ENCODE peak calls at places on chromosomes 4 and X, in four cellular contexts. O is left lung, W is transverse colon, K is mammary epithelial cell. P is an unnamed sample. For H3K4me1, the result is how much of the 10 kb centered on the place peaks cover.

GRCh38 chr4:74661427-74662171 is 132.7 kb downstream of the BTC start:
- DNase-seq in O (no peak), W (no peak), K (peak), P (peak)

GRCh38 chrX:29662759-29663503 is 552.4 kb upstream of the MAGEB2 start:
- DNase-seq in O (no peak), W (no peak), K (peak), P (peak)

GRCh38 chrX:115616943-115617563 is 56.1 kb downstream of the PLS3 start:
- DNase-seq in O (no peak), W (no peak), K (peak), P (peak)

GRCh38 chr4:125520258-125520990 is 205.7 kb downstream of the FAT4 start:
- DNase-seq in O (no peak), W (no peak), K (no peak), P (no peak)

GRCh38 chrX:69493193-69493592 is 10.9 kb upstream of the NALF2 start:
- DNase-seq in O (no peak), W (peak), K (peak), P (no peak)

GRCh38 chr4:40662962-40663604 is 33.4 kb upstream of the RBM47 start:
- DNase-seq in O (peak), W (no peak), K (peak), P (peak)

GRCh38 chrX:52265713-52266112 is 81.0 kb downstream of the MAGED4 start:
- DNase-seq in O (no peak), W (no peak), K (no peak), P (no peak)

GRCh38 chr4:52621567-52621966 is 37.5 kb downstream of the USP46 start:
- DNase-seq in O (no peak), W (no peak), K (no peak), P (no peak)

GRCh38 chrX:153687121-153688039 is at the start of gene SLC6A8:
- DNase-seq in O (peak), W (peak), K (peak), P (no peak)

GRCh38 chr4:158094413-158095110 is 78.3 kb downstream of the GASK1B start:
- DNase-seq in O (no peak), W (no peak), K (peak), P (peak)

GRCh38 chrX:107360788-107361360 is 88.6 kb upstream of the FRMPD3 start:
- DNase-seq in O (no peak), W (no peak), K (no peak), P (no peak)

GRCh38 chrX:39983715-39984114 is 114.0 kb downstream of the BCOR start:
- DNase-seq in O (no peak), W (no peak), K (peak), P (peak)

GRCh38 chrX:10110316-10110932 is 46.4 kb upstream of the CLCN4 start:
- DNase-seq in O (no peak), W (no peak), K (no peak), P (no peak)

GRCh38 chrX:123830309-123830708 is 29.5 kb upstream of the XIAP start:
- DNase-seq in O (peak), W (peak), K (peak), P (peak)

GRCh38 chrX:38804481-38805293 is 3.4 kb downstream of the MID1IP1 start:
- DNase-seq in O (peak), W (peak), K (peak), P (peak)

GRCh38 chr4:1031956-1032795 is 20.8 kb downstream of the FGFRL1 start:
- DNase-seq in O (no peak), W (no peak), K (no peak), P (no peak)
- H3K4me1 ChIP-seq in O (under half), W (under half), K (under half), P (under half)

GRCh38 chr4:186702940-186703339 is 20.7 kb downstream of the FAT1 start:
- DNase-seq in O (no peak), W (no peak), K (no peak), P (no peak)

GRCh38 chr4:186701788-186702187 is 21.9 kb downstream of the FAT1 start:
- DNase-seq in O (no peak), W (no peak), K (no peak), P (no peak)

GRCh38 chr4:186702297-186702696 is 21.4 kb downstream of the FAT1 start:
- DNase-seq in O (no peak), W (no peak), K (no peak), P (no peak)

GRCh38 chr4:186704059-186704458 is 19.6 kb downstream of the FAT1 start:
- DNase-seq in O (no peak), W (no peak), K (no peak), P (no peak)

GRCh38 chr4:186703510-186703909 is 20.1 kb downstream of the FAT1 start:
- DNase-seq in O (no peak), W (no peak), K (no peak), P (no peak)
- H3K4me1 ChIP-seq in O (under half), W (half or more), K (under half), P (under half)

DNA sequence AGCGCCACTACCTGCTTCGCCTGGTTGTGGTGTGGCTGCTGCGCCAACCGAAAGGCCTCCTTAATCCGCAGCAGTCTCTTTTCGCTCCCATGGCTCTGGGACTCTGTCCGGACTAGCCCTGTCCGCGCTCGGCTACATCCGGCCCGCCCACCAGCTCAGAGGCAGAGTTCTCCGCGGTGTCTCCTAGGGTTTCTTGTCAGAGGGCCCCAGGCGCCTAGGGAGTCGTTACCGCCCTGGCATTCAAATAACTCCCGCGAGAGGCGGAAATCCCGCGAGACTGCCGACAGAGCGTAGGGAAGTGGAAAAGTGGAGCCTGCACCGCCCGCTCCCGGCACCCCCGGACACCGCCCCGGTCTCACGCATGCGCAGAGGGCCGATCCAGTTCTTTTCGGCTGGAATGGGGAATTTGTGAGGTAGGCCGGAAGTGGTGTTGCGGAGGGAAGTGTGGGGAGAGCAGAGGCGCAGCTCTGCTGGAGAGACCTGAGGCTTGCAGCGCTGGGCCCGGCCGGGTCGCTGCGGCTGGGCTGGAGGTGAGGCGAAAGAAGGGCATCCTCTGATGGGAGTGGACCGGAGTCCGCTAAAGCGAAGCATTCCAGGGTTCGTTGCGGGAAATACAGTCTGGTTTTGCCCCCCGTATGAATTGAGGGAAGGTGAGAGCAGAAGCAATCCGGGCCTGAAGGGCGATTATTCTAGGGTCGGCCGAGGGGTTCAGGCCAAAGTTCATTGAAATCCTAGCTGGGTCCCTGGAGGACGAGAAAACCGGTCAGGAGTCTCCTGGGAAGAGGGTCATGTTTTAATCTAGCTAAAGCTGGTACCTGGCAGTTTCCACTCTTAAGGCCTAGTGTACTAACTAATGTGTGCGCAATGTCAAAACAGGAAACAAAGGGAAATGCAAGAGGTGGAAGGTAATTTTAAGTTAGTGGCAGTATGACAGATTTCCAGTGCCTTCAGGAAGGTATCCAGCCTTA is at the start of gene FAM200B:
- DNase-seq in O (peak), W (peak), K (peak), P (peak)
- H3K4me1 ChIP-seq in O (under half), W (under half), K (under half), P (under half)

GRCh38 chr4:2241410-2242353 is at the start of the genes HAUS3 and POLN:
- DNase-seq in O (peak), W (peak), K (peak), P (peak)

GRCh38 chr4:2241003-2241402 is 918 bp downstream of the HAUS3 start:
- DNase-seq in O (no peak), W (no peak), K (no peak), P (no peak)

GRCh38 chr4:2237267-2237666 is 4.7 kb downstream of the HAUS3 start:
- DNase-seq in O (no peak), W (no peak), K (no peak), P (no peak)
- H3K4me1 ChIP-seq in O (under half), W (under half), K (under half), P (under half)

GRCh38 chr4:76208005-76208765 is 5.4 kb downstream of the SCARB2 start:
- DNase-seq in O (peak), W (peak), K (peak), P (peak)
- H3K4me1 ChIP-seq in O (half or more), W (half or more), K (under half), P (under half)

GRCh38 chr4:184450045-184450444 is 24.3 kb downstream of the IRF2 start:
- DNase-seq in O (no peak), W (no peak), K (peak), P (no peak)
- H3K4me1 ChIP-seq in O (under half), W (under half), K (under half), P (under half)